ENCODE peak calls at places on chromosomes 12 and 14, in seven cellular contexts. A, V, M, U, N, E and H are unnamed samples.

GRCh38 chr12:55745361-55746146 is 2.6 kb downstream of the GDF11 start:
- DNase-seq in E (no peak), V (no peak), N (no peak), A (no peak), M (no peak), U (no peak), H (peak; percentile 36)

GRCh38 chr12:116186482-116187157 is 90.9 kb downstream of the MED13L start:
- DNase-seq in V (no peak), E (no peak), M (no peak), N (peak; percentile 25), U (no peak), A (no peak), H (peak; percentile 36)

GRCh38 chr12:110251381-110251780 is 29.7 kb upstream of the ATP2A2 start:
- DNase-seq in N (no peak), A (no peak), M (no peak), V (no peak), U (no peak), E (no peak), H (no peak)

GRCh38 chr12:131862084-131862441 is 32.4 kb upstream of the ULK1 start:
- DNase-seq in V (no peak), A (no peak), M (no peak), N (no peak), U (no peak), E (no peak), H (peak; percentile 41)

GRCh38 chr12:105220150-105220928 is 15.6 kb downstream of the APPL2 start:
- DNase-seq in N (no peak), E (no peak), M (no peak), U (no peak), V (no peak), A (no peak), H (no peak)

GRCh38 chr12:54471793-54472192 is 1.6 kb downstream of the GTSF1 start:
- DNase-seq in A (no peak), E (no peak), U (no peak), M (no peak), V (no peak), N (no peak), H (no peak)

GRCh38 chr12:57836442-57837375 is 9.8 kb downstream of the CTDSP2 start:
- DNase-seq in V (no peak), E (no peak), A (peak; percentile 63), U (peak; percentile 52), N (peak; percentile 86), M (no peak), H (no peak)

GRCh38 chr14:76541594-76542219 is 165.8 kb downstream of the ESRRB start:
- DNase-seq in A (no peak), M (no peak), U (no peak), N (no peak), V (no peak), E (no peak), H (no peak)

GRCh38 chr14:29054119-29054518 is 287.5 kb downstream of the FOXG1 start:
- DNase-seq in A (no peak), M (no peak), V (no peak), U (no peak), N (no peak), E (no peak), H (no peak)

GRCh38 chr14:64500088-64500487 is 3.5 kb downstream of the ZBTB25 start:
- DNase-seq in V (no peak), E (no peak), A (no peak), M (no peak), N (peak; percentile 29), U (no peak), H (no peak)

GRCh38 chr14:76866469-76866868 is 40.3 kb downstream of the LRRC74A start:
- DNase-seq in U (no peak), M (no peak), V (no peak), E (no peak), N (no peak), A (no peak), H (no peak)

GRCh38 chr14:50741571-50741970 is 73.5 kb upstream of the SAV1 start:
- DNase-seq in N (no peak), U (no peak), A (no peak), E (no peak), M (no peak), V (no peak), H (no peak)

GRCh38 chr14:78697341-78697740 is 527.2 kb downstream of the NRXN3 start:
- DNase-seq in M (no peak), A (no peak), V (no peak), U (no peak), N (peak; percentile 58), E (no peak), H (peak; percentile 6)

GRCh38 chr12:96416033-96416790 is 16.0 kb upstream of the CDK17 start:
- DNase-seq in U (no peak), E (no peak), M (no peak), A (no peak), N (peak; percentile 93), V (no peak), H (peak; percentile 21)

GRCh38 chr12:116152268-116152667 is 125.2 kb downstream of the MED13L start:
- DNase-seq in V (no peak), N (peak; percentile 83), U (no peak), A (no peak), E (no peak), M (peak; percentile 27), H (no peak)

GRCh38 chr14:105328678-105329390 is 14.3 kb downstream of the PACS2 start:
- DNase-seq in V (no peak), N (no peak), M (no peak), E (no peak), A (no peak), U (no peak), H (no peak)

GRCh38 chr14:97580923-97581495 is 783.8 kb downstream of the VRK1 start:
- DNase-seq in U (no peak), E (no peak), N (no peak), A (no peak), V (no peak), M (no peak), H (no peak)

GRCh38 chr12:57654042-57654441 is 21.0 kb upstream of the B4GALNT1 start:
- DNase-seq in U (no peak), A (no peak), E (no peak), N (no peak), M (no peak), V (no peak), H (no peak)

GRCh38 chr12:75481013-75481705 is 604 bp downstream of the GLIPR1 start:
- DNase-seq in V (no peak), A (no peak), E (no peak), M (no peak), N (peak; percentile 48), U (no peak), H (no peak)

GRCh38 chr12:54588892-54589291 is 433 bp upstream of the PPP1R1A start:
- DNase-seq in U (no peak), V (no peak), E (no peak), M (no peak), N (no peak), A (no peak), H (no peak)

GRCh38 chr14:83208346-83208745 is 1674.7 kb upstream of the SEL1L start:
- DNase-seq in N (no peak), A (no peak), E (no peak), M (no peak), U (no peak), V (no peak), H (no peak)

GRCh38 chr12:125228519-125229260 is 163.5 kb downstream of the AACS start:
- DNase-seq in M (no peak), N (no peak), U (no peak), E (no peak), V (no peak), A (no peak), H (no peak)

GRCh38 chr12:92080390-92081285 is 65.0 kb downstream of the BTG1 start:
- DNase-seq in M (peak; percentile 100), U (no peak), A (no peak), E (no peak), N (peak; percentile 97), V (no peak), H (no peak)

GRCh38 chr12:48118491-48118890 is 673 bp upstream of the PFKM start:
- DNase-seq in U (no peak), E (no peak), V (no peak), A (no peak), N (no peak), M (no peak), H (no peak)

GRCh38 chr12:56350662-56351061 is 9.2 kb downstream of the STAT2 start:
- DNase-seq in N (no peak), E (no peak), M (no peak), U (no peak), A (no peak), V (no peak), H (no peak)

GRCh38 chr12:53775478-53776145 is 23.8 kb upstream of the CISTR start:
- DNase-seq in A (peak; percentile 35), N (no peak), V (no peak), U (peak; percentile 43), E (no peak), M (no peak), H (no peak)

GRCh38 chr14:20247651-20248246 is 8.7 kb downstream of the OR11H4 start:
- DNase-seq in M (no peak), A (no peak), U (no peak), N (no peak), E (no peak), V (no peak), H (peak; percentile 66)

GRCh38 chr12:76591461-76591860 is 31.9 kb upstream of the OSBPL8 start:
- DNase-seq in E (no peak), M (no peak), V (no peak), A (no peak), U (no peak), N (peak; percentile 89), H (no peak)

GRCh38 chr14:101965796-101966718 is 1.7 kb downstream of the DYNC1H1 start:
- DNase-seq in A (no peak), E (no peak), U (no peak), M (no peak), N (peak; percentile 31), V (no peak), H (no peak)

GRCh38 chr12:27104546-27104945 is 22.2 kb upstream of the C12orf71 start:
- DNase-seq in E (no peak), V (no peak), M (no peak), A (no peak), N (peak; percentile 62), U (no peak), H (no peak)

GRCh38 chr12:29050503-29050902 is 98.6 kb upstream of the FAR2 start:
- DNase-seq in M (no peak), N (no peak), E (no peak), A (no peak), V (no peak), U (no peak), H (no peak)

GRCh38 chr14:64502476-64503183 is 1.0 kb downstream of the ZBTB25 start:
- DNase-seq in V (no peak), M (no peak), N (peak; percentile 13), E (peak; percentile 20), A (peak; percentile 43), U (no peak), H (no peak)

GRCh38 chr12:121942145-121942718 is 23.8 kb downstream of the CFAP251 start:
- DNase-seq in A (no peak), V (no peak), E (no peak), M (no peak), N (no peak), U (no peak), H (no peak)

GRCh38 chr12:109892748-109893147 is 7.3 kb upstream of the TCHP start:
- DNase-seq in U (no peak), M (no peak), V (no peak), E (no peak), A (no peak), N (no peak), H (no peak)

GRCh38 chr14:90061849-90062794 is at the start of gene KCNK13:
- DNase-seq in N (no peak), U (no peak), E (no peak), A (no peak), M (no peak), V (no peak), H (no peak)